ENCODE peak calls at places on chromosomes 5 and 9, in four cellular contexts. One of them, this sample, is unnamed.

GRCh38 chr5:133611357-133612020 is 852 bp downstream of the FSTL4 start:
- DNase-seq in NCI-H1092: no peak
- DNase-seq in BJ: no peak
- DNase-seq in GM06990: peak; percentile 15
- DNase-seq in this sample: no peak

GRCh38 chr5:142644127-142644526 is 41.8 kb downstream of the FGF1 start:
- DNase-seq in NCI-H1092: no peak
- DNase-seq in BJ: no peak
- DNase-seq in GM06990: no peak
- DNase-seq in this sample: no peak

GRCh38 chr5:142913728-142914338 is 143.7 kb downstream of the ARHGAP26 start:
- DNase-seq in NCI-H1092: no peak
- DNase-seq in BJ: no peak
- DNase-seq in GM06990: no peak
- DNase-seq in this sample: no peak

GRCh38 chr9:21591221-21592062 is 109.3 kb upstream of the IFNE start:
- DNase-seq in NCI-H1092: no peak
- DNase-seq in BJ: peak; percentile 92
- DNase-seq in GM06990: no peak
- DNase-seq in this sample: no peak

GRCh38 chr9:126705311-126705766 is 91.6 kb downstream of the LMX1B start:
- DNase-seq in NCI-H1092: peak; percentile 42
- DNase-seq in BJ: no peak
- DNase-seq in GM06990: peak; percentile 75
- DNase-seq in this sample: peak; percentile 41

GRCh38 chr9:98881836-98882568 is 61.7 kb upstream of the COL15A1 start:
- DNase-seq in NCI-H1092: no peak
- DNase-seq in BJ: no peak
- DNase-seq in GM06990: no peak
- DNase-seq in this sample: no peak

GRCh38 chr9:6639622-6640021 is 5.9 kb downstream of the GLDC start:
- DNase-seq in NCI-H1092: no peak
- DNase-seq in BJ: no peak
- DNase-seq in GM06990: no peak
- DNase-seq in this sample: no peak

GRCh38 chr5:120017523-120017922 is 388.2 kb downstream of the FAM170A start:
- DNase-seq in NCI-H1092: no peak
- DNase-seq in BJ: peak; percentile 7
- DNase-seq in GM06990: no peak
- DNase-seq in this sample: no peak

GRCh38 chr5:166358127-166358840 is 1933.2 kb upstream of the WWC1 start:
- DNase-seq in NCI-H1092: no peak
- DNase-seq in BJ: no peak
- DNase-seq in GM06990: no peak
- DNase-seq in this sample: no peak

GRCh38 chr5:82153082-82153481 is 125.1 kb downstream of the RPS23 start:
- DNase-seq in NCI-H1092: no peak
- DNase-seq in BJ: no peak
- DNase-seq in GM06990: no peak
- DNase-seq in this sample: no peak

GRCh38 chr5:107058239-107058638 is 612.5 kb downstream of the EFNA5 start:
- DNase-seq in NCI-H1092: no peak
- DNase-seq in BJ: no peak
- DNase-seq in GM06990: no peak
- DNase-seq in this sample: no peak

GRCh38 chr5:151598984-151599383 is 7.9 kb upstream of the FAT2 start:
- DNase-seq in NCI-H1092: no peak
- DNase-seq in BJ: no peak
- DNase-seq in GM06990: no peak
- DNase-seq in this sample: no peak

GRCh38 chr9:111798786-111799185 is 4.0 kb upstream of the SHOC1 start:
- DNase-seq in NCI-H1092: no peak
- DNase-seq in BJ: peak; percentile 35
- DNase-seq in GM06990: no peak
- DNase-seq in this sample: no peak

GRCh38 chr9:98916660-98917059 is 27.0 kb upstream of the COL15A1 start:
- DNase-seq in NCI-H1092: no peak
- DNase-seq in BJ: no peak
- DNase-seq in GM06990: no peak
- DNase-seq in this sample: no peak

GRCh38 chr9:124003636-124004349 is 7.8 kb upstream of the LHX2 start:
- DNase-seq in NCI-H1092: no peak
- DNase-seq in BJ: no peak
- DNase-seq in GM06990: no peak
- DNase-seq in this sample: no peak